ENCODE peak calls at places on chromosome 18, in nine cellular contexts. R is heart right ventricle, J is foreskin fibroblast, F is AG10803, B is astrocyte, G is neural progenitor cell, S is kidney epithelial cell, U is sigmoid colon, X is uterus. K is an unnamed sample.
A peak's percentile ranks its signal among the peaks of the same experiment; 100 is the strongest.

GRCh38 chr18:47254341-47254939 is 3.0 kb upstream of the SKOR2 start:
- DNase-seq in R (peak; percentile 25), J (peak; percentile 64), F (peak; percentile 33), B (peak; percentile 14), G (peak; percentile 94), S (no peak), U (no peak), X (no peak), K (no peak)

GRCh38 chr18:50967714-50968661 is at the start of gene ELAC1:
- DNase-seq in R (peak; percentile 70), J (peak; percentile 92), F (peak; percentile 86), B (peak; percentile 68), G (peak; percentile 87), S (no peak), U (peak; percentile 89), X (peak; percentile 62), K (peak; percentile 69)

GRCh38 chr18:29874519-29875098 is 1167.9 kb downstream of the DSC3 start:
- DNase-seq in R (no peak), J (peak; percentile 1), F (peak; percentile 13), B (peak; percentile 16), G (peak; percentile 61), S (peak; percentile 5), U (no peak), X (no peak), K (no peak)

GRCh38 chr18:32378705-32379104 is 92.0 kb downstream of the GAREM1 start:
- DNase-seq in R (no peak), J (peak; percentile 75), F (no peak), B (peak; percentile 44), G (no peak), S (no peak), U (no peak), X (no peak), K (no peak)

GRCh38 chr18:22613058-22613690 is 195.5 kb upstream of the CTAGE1 start:
- DNase-seq in R (no peak), J (no peak), F (no peak), B (no peak), G (no peak), S (no peak), U (no peak), X (no peak), K (no peak)

GRCh38 chr18:44917865-44918476 is 237.3 kb downstream of the SETBP1 start:
- DNase-seq in R (no peak), J (no peak), F (no peak), B (no peak), G (no peak), S (no peak), U (no peak), X (peak; percentile 38), K (no peak)

GRCh38 chr18:13726972-13727331 is 479 bp downstream of the RNMT start:
- DNase-seq in R (no peak), J (peak; percentile 65), F (peak; percentile 42), B (no peak), G (peak; percentile 79), S (no peak), U (peak; percentile 85), X (peak; percentile 43), K (peak; percentile 72)

GRCh38 chr18:38545071-38545470 is 979.5 kb upstream of the CELF4 start:
- DNase-seq in R (no peak), J (no peak), F (no peak), B (no peak), G (peak; percentile 37), S (no peak), U (no peak), X (no peak), K (no peak)

GRCh38 chr18:22243513-22243912 is 74.1 kb downstream of the GATA6 start:
- DNase-seq in R (no peak), J (no peak), F (no peak), B (no peak), G (no peak), S (no peak), U (no peak), X (no peak), K (no peak)

GRCh38 chr18:46497129-46497528 is 159.9 kb downstream of the LOXHD1 start:
- DNase-seq in R (peak; percentile 15), J (peak; percentile 13), F (no peak), B (peak; percentile 6), G (peak; percentile 88), S (no peak), U (peak; percentile 2), X (no peak), K (no peak)

GRCh38 chr18:69326094-69326493 is 74.6 kb upstream of the DOK6 start:
- DNase-seq in R (no peak), J (peak; percentile 12), F (no peak), B (no peak), G (no peak), S (no peak), U (no peak), X (no peak), K (no peak)

GRCh38 chr18:51098513-51098912 is 68.5 kb downstream of the SMAD4 start:
- DNase-seq in R (no peak), J (no peak), F (no peak), B (no peak), G (no peak), S (no peak), U (no peak), X (no peak), K (no peak)

GRCh38 chr18:61829108-61829507 is 63.7 kb downstream of the RNF152 start:
- DNase-seq in R (no peak), J (no peak), F (no peak), B (no peak), G (no peak), S (no peak), U (no peak), X (no peak), K (no peak)

GRCh38 chr18:67862069-67862468 is 345.5 kb upstream of the DSEL start:
- DNase-seq in R (no peak), J (peak; percentile 29), F (peak; percentile 70), B (peak; percentile 48), G (no peak), S (no peak), U (no peak), X (no peak), K (no peak)

GRCh38 chr18:46502444-46502843 is 154.6 kb downstream of the LOXHD1 start:
- DNase-seq in R (no peak), J (no peak), F (no peak), B (no peak), G (peak; percentile 77), S (no peak), U (peak; percentile 24), X (no peak), K (no peak)

GRCh38 chr18:57230861-57231260 is 84.0 kb downstream of the BOD1L2 start:
- DNase-seq in R (no peak), J (no peak), F (no peak), B (no peak), G (no peak), S (no peak), U (no peak), X (no peak), K (no peak)

GRCh38 chr18:13568443-13569392 is 157.6 kb downstream of the FAM210A start:
- DNase-seq in R (no peak), J (peak; percentile 16), F (no peak), B (no peak), G (no peak), S (no peak), U (no peak), X (no peak), K (no peak)

GRCh38 chr18:34493566-34494358 is 216.3 kb upstream of the DTNA start:
- DNase-seq in R (peak; percentile 18), J (peak; percentile 56), F (no peak), B (peak; percentile 13), G (peak; percentile 76), S (no peak), U (peak; percentile 52), X (no peak), K (no peak)

GRCh38 chr18:9017170-9017899 is 85.2 kb upstream of the NDUFV2 start:
- DNase-seq in R (peak; percentile 59), J (peak; percentile 98), F (peak; percentile 89), B (peak; percentile 92), G (peak; percentile 72), S (peak; percentile 81), U (peak; percentile 90), X (peak; percentile 46), K (peak; percentile 83)

GRCh38 chr18:28114472-28114871 is 62.5 kb downstream of the CDH2 start:
- DNase-seq in R (no peak), J (peak; percentile 72), F (peak; percentile 60), B (peak; percentile 86), G (no peak), S (peak; percentile 60), U (no peak), X (no peak), K (no peak)

GRCh38 chr18:75070625-75071483 is 138.1 kb downstream of the PTGR3 start:
- DNase-seq in R (no peak), J (peak; percentile 71), F (peak; percentile 61), B (peak; percentile 84), G (no peak), S (peak; percentile 91), U (no peak), X (no peak), K (peak; percentile 69)

GRCh38 chr18:78582131-78582789 is 397.4 kb upstream of the SALL3 start:
- DNase-seq in R (no peak), J (no peak), F (no peak), B (no peak), G (no peak), S (no peak), U (no peak), X (no peak), K (peak; percentile 28)

GRCh38 chr18:70621710-70622109 is 332.9 kb downstream of the SOCS6 start:
- DNase-seq in R (no peak), J (no peak), F (no peak), B (no peak), G (no peak), S (no peak), U (no peak), X (no peak), K (no peak)
- H3K4me3 ChIP-seq in R (no peak overlapping the region), J (no peak overlapping the region), F (no peak overlapping the region), B (no peak overlapping the region), G (no peak overlapping the region), S (no peak overlapping the region), U (no peak overlapping the region), X (no peak overlapping the region), K (no peak overlapping the region)

DNA sequence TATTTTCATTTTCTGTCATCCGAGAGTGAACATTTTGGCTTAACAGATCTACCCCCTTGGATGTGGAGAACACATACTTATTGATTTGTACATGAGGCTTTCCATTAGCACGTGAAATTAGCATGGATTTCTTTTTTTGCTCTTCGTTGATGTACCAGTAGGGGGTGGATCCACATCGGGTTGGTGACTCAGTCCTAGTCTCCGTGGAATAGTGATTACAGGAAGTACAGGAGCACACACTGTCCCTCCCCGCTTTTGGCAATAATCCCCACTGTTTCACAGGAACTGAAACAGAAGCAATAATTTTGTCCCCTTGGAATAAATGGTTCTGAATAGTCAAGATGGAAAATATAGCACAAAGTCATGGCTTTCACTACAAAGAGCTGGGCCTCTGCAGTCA is 229.0 kb downstream of the GALR1 start:
- DNase-seq in R (peak; percentile 81), J (peak; percentile 19), F (no peak), B (no peak), G (no peak), S (no peak), U (peak; percentile 85), X (peak; percentile 53), K (peak; percentile 66)
- TF ChIP-seq CTCF in R (no peak), J (no peak), F (no peak), B (no peak), G (peak; percentile 14), S (no peak), U (no peak), X (no peak), K (no peak)

GRCh38 chr18:63155169-63155852 is 164.3 kb downstream of the BCL2 start:
- DNase-seq in R (peak; percentile 72), J (no peak), F (no peak), B (no peak), G (peak; percentile 72), S (no peak), U (peak; percentile 76), X (no peak), K (no peak)
- H3K4me3 ChIP-seq in R (peak overlapping the region; percentile 38), J (no peak overlapping the region), F (no peak overlapping the region), B (no peak overlapping the region), G (no peak overlapping the region), S (no peak overlapping the region), U (no peak overlapping the region), X (no peak overlapping the region), K (peak overlapping the region; percentile 21)

GRCh38 chr18:49857708-49858107 is 44.4 kb upstream of the ACAA2 start:
- DNase-seq in R (no peak), J (no peak), F (no peak), B (no peak), G (peak; percentile 27), S (no peak), U (no peak), X (no peak), K (no peak)
- TF ChIP-seq CTCF in R (no peak), J (peak; percentile 7), F (no peak), B (no peak), G (peak; percentile 31), S (no peak), U (no peak), X (no peak), K (no peak)

K was measured in right atrium auricular region.